ENCODE peak calls at places on chromosomes 12 and 14, in five cellular contexts. N, K, U, I and B are unnamed samples.
A peak's percentile ranks its signal among the peaks of the same experiment; 100 is the strongest.

GRCh38 chr14:60563113-60563512 is 54.2 kb downstream of the SIX6 start:
- DNase-seq in I (no peak), U (no peak), K (peak; percentile 22), N (no peak), B (peak; percentile 88)

GRCh38 chr14:51173863-51174262 is 66.2 kb upstream of the TMX1 start:
- DNase-seq in I (no peak), N (no peak), K (no peak), U (no peak), B (no peak)

GRCh38 chr14:99930420-99931274 is 134.6 kb upstream of the EVL start:
- DNase-seq in U (no peak), I (no peak), N (peak; percentile 53), K (no peak), B (peak; percentile 27)

GRCh38 chr14:46405095-46405494 is 246.5 kb downstream of the RPL10L start:
- DNase-seq in U (no peak), N (no peak), K (no peak), I (no peak), B (no peak)

GRCh38 chr12:67524861-67525499 is 123.6 kb upstream of the DYRK2 start:
- DNase-seq in N (no peak), I (no peak), K (no peak), U (no peak), B (no peak)

GRCh38 chr12:64099430-64099829 is 122.7 kb downstream of the KICS2 start:
- DNase-seq in I (no peak), N (no peak), K (peak; percentile 95), U (no peak), B (peak; percentile 99)

GRCh38 chr14:38282941-38283340 is 27.0 kb upstream of the CLEC14A start:
- DNase-seq in I (no peak), N (no peak), K (no peak), U (no peak), B (no peak)

GRCh38 chr14:98953544-98954346 is 318.3 kb downstream of the BCL11B start:
- DNase-seq in I (no peak), N (no peak), K (no peak), U (no peak), B (peak; percentile 79)

GRCh38 chr14:58631720-58632119 is 6.0 kb upstream of the DACT1 start:
- DNase-seq in I (no peak), K (no peak), N (no peak), U (no peak), B (no peak)

GRCh38 chr12:108065061-108065460 is 64.0 kb upstream of the WSCD2 start:
- DNase-seq in K (no peak), I (no peak), N (no peak), U (no peak), B (no peak)

GRCh38 chr14:61616524-61617185 is 78.7 kb upstream of the HIF1A start:
- DNase-seq in I (no peak), N (no peak), K (peak; percentile 75), U (no peak), B (peak; percentile 95)

GRCh38 chr14:46368275-46368674 is 283.3 kb downstream of the RPL10L start:
- DNase-seq in N (no peak), U (no peak), I (no peak), K (no peak), B (no peak)

GRCh38 chr12:116474331-116474730 is 84.8 kb upstream of the MAP1LC3B2 start:
- DNase-seq in U (no peak), N (no peak), K (no peak), I (no peak), B (no peak)

GRCh38 chr12:54282949-54283593 is 2.5 kb downstream of the HNRNPA1 start:
- DNase-seq in I (no peak), N (peak; percentile 62), U (no peak), K (no peak), B (no peak)

GRCh38 chr12:89179983-89180382 is 172.3 kb downstream of the DUSP6 start:
- DNase-seq in U (peak; percentile 87), N (no peak), K (peak; percentile 68), I (no peak), B (peak; percentile 98)

GRCh38 chr12:84313326-84313675 is 599.3 kb downstream of the SLC6A15 start:
- DNase-seq in I (no peak), N (no peak), U (no peak), K (no peak), B (no peak)

GRCh38 chr12:61823102-61823501 is 437.1 kb upstream of the USP15 start:
- DNase-seq in N (no peak), I (no peak), U (no peak), K (no peak), B (no peak)

GRCh38 chr14:105334383-105335230 is 20.1 kb downstream of the PACS2 start:
- DNase-seq in U (no peak), K (no peak), I (peak; percentile 22), N (no peak), B (no peak)

GRCh38 chr12:26691234-26691970 is 141.6 kb downstream of the ITPR2 start:
- DNase-seq in U (peak; percentile 97), K (peak; percentile 97), N (no peak), I (no peak), B (peak; percentile 93)

GRCh38 chr12:122866379-122866778 is 29.5 kb downstream of the VPS37B start:
- DNase-seq in N (no peak), I (no peak), U (no peak), K (no peak), B (no peak)

GRCh38 chr12:80539029-80539428 is 95.0 kb downstream of the PTPRQ start:
- DNase-seq in K (no peak), U (no peak), N (no peak), I (no peak), B (no peak)